ENCODE peak calls at places on chromosomes 12 and 14, in six cellular contexts. J is foreskin fibroblast, G is fibroblast of mammary gland, H is A549, Z is PC-3, K is psoas muscle. I is an unnamed sample.
A peak's percentile ranks its signal among the peaks of the same experiment; 100 is the strongest.

GRCh38 chr14:68685419-68686211 is 107.3 kb downstream of the ZFP36L1 start:
- DNase-seq in G (peak; percentile 82), H (no peak), K (peak; percentile 50), J (no peak), Z (peak; percentile 95), I (peak; percentile 84)

GRCh38 chr12:64733857-64734256 is 25.3 kb downstream of the GNS start:
- DNase-seq in J (peak; percentile 64), K (peak; percentile 76), Z (peak; percentile 99), H (peak; percentile 28), G (peak; percentile 15), I (no peak)

GRCh38 chr14:49893309-49894213 is 679 bp downstream of the ARF6 start:
- DNase-seq in H (peak; percentile 21), J (peak; percentile 40), Z (peak; percentile 36), K (peak; percentile 80), G (no peak), I (no peak)

GRCh38 chr12:110762891-110763290 is 20.2 kb upstream of the PPP1CC start:
- DNase-seq in J (no peak), H (no peak), K (no peak), G (no peak), Z (no peak), I (no peak)

GRCh38 chr14:63725786-63726185 is 2.1 kb downstream of the SGPP1 start:
- DNase-seq in Z (no peak), H (no peak), G (no peak), J (no peak), K (no peak), I (peak; percentile 19)

GRCh38 chr12:111287125-111287900 is 81.6 kb downstream of the PHETA1 start:
- DNase-seq in Z (no peak), K (no peak), J (no peak), G (no peak), H (no peak), I (no peak)

GRCh38 chr14:63650336-63650952 is 8.8 kb upstream of the WDR89 start:
- DNase-seq in Z (no peak), H (no peak), G (no peak), K (no peak), J (no peak), I (no peak)

GRCh38 chr12:109529618-109530300 is 43.5 kb downstream of the MMAB start:
- DNase-seq in J (no peak), H (no peak), K (no peak), Z (no peak), G (no peak), I (no peak)

GRCh38 chr12:78229491-78230209 is 399.0 kb downstream of the NAV3 start:
- DNase-seq in G (peak; percentile 69), K (no peak), Z (peak; percentile 83), J (peak; percentile 29), H (peak; percentile 4), I (peak; percentile 45)

GRCh38 chr14:101870273-101870939 is 94.0 kb upstream of the DYNC1H1 start:
- DNase-seq in Z (no peak), K (no peak), J (no peak), H (no peak), G (no peak), I (no peak)

GRCh38 chr12:106594447-106594846 is 11.6 kb downstream of the RFX4 start:
- DNase-seq in J (no peak), G (no peak), Z (no peak), K (no peak), H (no peak), I (no peak)

GRCh38 chr14:74988131-74988530 is 14.6 kb upstream of the EIF2B2 start:
- DNase-seq in J (peak; percentile 65), Z (peak; percentile 93), H (peak; percentile 27), G (peak; percentile 28), K (no peak), I (peak; percentile 73)

GRCh38 chr12:53991077-53991460 is 6.1 kb downstream of the HOXC10 start:
- DNase-seq in G (peak; percentile 88), H (no peak), Z (peak; percentile 71), J (peak; percentile 82), K (peak; percentile 85), I (no peak)

GRCh38 chr12:9334026-9334692 is 126.0 kb upstream of the PZP start:
- DNase-seq in H (no peak), G (no peak), K (no peak), Z (no peak), J (no peak), I (peak; percentile 29)

GRCh38 chr12:123139926-123140674 is 10.8 kb downstream of the PITPNM2 start:
- DNase-seq in K (no peak), J (peak; percentile 34), Z (peak; percentile 15), H (no peak), G (peak; percentile 60), I (peak; percentile 39)

GRCh38 chr14:31118892-31119291 is 88.7 kb downstream of the HECTD1 start:
- DNase-seq in H (no peak), G (peak; percentile 38), J (no peak), K (no peak), Z (no peak), I (no peak)

GRCh38 chr14:22164616-22165015 is 424.4 kb downstream of the DAD1 start:
- DNase-seq in H (no peak), J (no peak), Z (peak; percentile 75), G (no peak), K (no peak), I (peak; percentile 19)

GRCh38 chr12:123120452-123121166 is 30.3 kb downstream of the PITPNM2 start:
- DNase-seq in J (peak; percentile 38), Z (peak; percentile 40), H (no peak), K (no peak), G (peak; percentile 51), I (no peak)

GRCh38 chr12:81998761-81999378 is 239.7 kb upstream of the PPFIA2 start:
- DNase-seq in H (no peak), G (peak; percentile 82), Z (no peak), K (no peak), J (no peak), I (peak; percentile 73)

GRCh38 chr14:95770777-95771176 is 56.9 kb upstream of the TCL1A start:
- DNase-seq in H (no peak), Z (no peak), K (no peak), J (no peak), G (no peak), I (no peak)

GRCh38 chr14:36111822-36112583 is 64.5 kb downstream of the PTCSC3 start:
- DNase-seq in H (no peak), G (no peak), J (no peak), Z (no peak), K (no peak), I (no peak)

GRCh38 chr12:42565633-42566032 is 23.9 kb downstream of the PRICKLE1 start:
- DNase-seq in H (no peak), J (no peak), Z (no peak), G (no peak), K (no peak), I (no peak)
- TF ChIP-seq CTCF in H (no peak), J (no peak), Z (no peak), G (no peak), K (no peak), I (no peak)

DNA sequence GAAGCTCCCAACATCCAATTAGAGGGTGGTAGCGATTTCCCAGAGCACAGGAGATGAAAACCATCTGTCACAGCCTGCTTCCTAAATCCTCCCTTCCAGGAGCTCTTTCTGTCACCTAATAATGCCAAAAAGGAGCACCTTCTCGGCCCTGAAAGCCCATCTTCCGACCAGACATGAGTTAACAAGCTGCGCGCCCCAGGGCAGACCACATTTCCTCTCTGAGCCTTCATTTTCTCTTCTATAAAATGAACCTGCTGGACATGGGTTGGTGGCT is 45.4 kb upstream of the VASH1 start:
- DNase-seq in H (no peak), J (no peak), K (no peak), G (no peak), Z (no peak), I (no peak)
- H3K4me3 ChIP-seq in H (no peak overlapping the region), J (no peak overlapping the region), K (no peak overlapping the region), G (no peak overlapping the region), Z (no peak overlapping the region), I (no peak overlapping the region)

GRCh38 chr12:69123909-69124638 is 115.3 kb upstream of the CPSF6 start:
- DNase-seq in G (no peak), Z (no peak), J (no peak), K (no peak), H (no peak), I (no peak)

GRCh38 chr12:69129564-69129963 is 109.8 kb upstream of the CPSF6 start:
- DNase-seq in K (no peak), H (no peak), Z (no peak), G (peak; percentile 32), J (no peak), I (no peak)

GRCh38 chr12:69131073-69131472 is 108.3 kb upstream of the CPSF6 start:
- DNase-seq in J (no peak), K (no peak), Z (no peak), H (no peak), G (no peak), I (no peak)

GRCh38 chr12:69129014-69129413 is 110.4 kb upstream of the CPSF6 start:
- DNase-seq in G (peak; percentile 31), J (no peak), K (no peak), Z (no peak), H (no peak), I (no peak)

DNA sequence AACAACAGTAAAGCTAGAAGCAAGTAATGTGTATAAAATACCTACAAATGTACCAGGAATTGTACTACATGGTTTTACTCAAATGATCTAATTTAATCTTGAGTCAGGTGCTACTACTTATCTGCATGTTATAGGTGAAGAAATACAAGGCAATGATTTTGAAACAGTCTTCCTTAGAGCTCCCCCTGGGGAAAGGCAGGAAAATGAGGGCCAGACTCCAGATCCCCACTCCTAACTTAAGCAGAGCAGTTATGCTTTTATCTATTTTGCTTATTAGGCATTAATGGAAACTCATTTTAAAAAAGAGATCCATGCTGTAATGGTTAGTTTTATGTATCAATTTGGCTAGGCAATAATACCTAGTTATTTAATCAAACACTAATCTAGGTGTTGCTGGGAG is 109.3 kb upstream of the CPSF6 start:
- DNase-seq in J (no peak), K (no peak), Z (no peak), G (peak; percentile 30), H (no peak), I (no peak)
- TF ChIP-seq CTCF in J (peak; percentile 30), K (no peak), Z (no peak), G (peak; percentile 32), H (no peak), I (no peak)

GRCh38 chr14:61560323-61560722 is 135.0 kb upstream of the HIF1A start:
- DNase-seq in Z (peak; percentile 52), K (no peak), H (no peak), G (peak; percentile 35), J (no peak), I (no peak)

GRCh38 chr14:61557854-61558253 is 137.5 kb upstream of the HIF1A start:
- DNase-seq in J (no peak), Z (no peak), G (no peak), K (no peak), H (no peak), I (no peak)

GRCh38 chr14:61558271-61558670 is 137.0 kb upstream of the HIF1A start:
- DNase-seq in J (no peak), K (no peak), H (no peak), Z (no peak), G (no peak), I (peak; percentile 92)

GRCh38 chr14:61561144-61561543 is 134.2 kb upstream of the HIF1A start:
- DNase-seq in Z (peak; percentile 93), J (no peak), G (peak; percentile 76), K (no peak), H (peak; percentile 72), I (no peak)

DNA sequence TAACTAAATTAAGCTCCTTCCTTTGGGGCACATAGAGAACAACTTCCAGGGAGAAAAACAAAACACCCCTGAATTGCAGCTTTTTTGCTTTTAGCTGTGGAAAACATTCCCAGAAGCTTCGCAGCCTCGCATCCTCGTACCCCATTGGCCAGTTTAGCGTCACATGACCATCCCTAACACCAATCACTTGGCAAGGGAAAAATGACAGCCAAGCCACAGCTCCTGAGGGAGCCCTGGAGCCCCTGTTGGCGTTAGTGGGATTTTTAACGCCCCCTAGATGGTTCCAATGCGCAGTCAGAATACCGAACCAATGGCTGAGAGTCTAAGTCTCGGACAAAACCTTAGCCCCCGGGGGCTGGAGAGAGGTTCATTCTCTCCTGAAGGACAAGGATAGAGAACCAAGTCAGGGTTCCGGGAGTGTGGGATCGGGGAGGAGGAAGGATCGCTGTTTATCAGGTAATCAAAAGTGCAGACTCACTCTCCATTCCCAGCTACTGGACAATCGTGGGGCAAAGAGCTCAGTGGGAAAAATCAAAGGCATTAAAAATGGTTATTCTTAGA is 135.6 kb upstream of the HIF1A start:
- DNase-seq in K (no peak), H (peak; percentile 98), Z (no peak), G (no peak), J (no peak), I (no peak)
- H3K4me3 ChIP-seq in K (no peak overlapping the region), H (peak overlapping the region; percentile 38), Z (no peak overlapping the region), G (no peak overlapping the region), J (no peak overlapping the region), I (no peak overlapping the region)

I was measured in astrocyte of the spinal cord.